ENCODE peak calls at places on chromosomes 7 and 10, in six cellular contexts. S is colonic mucosa, B is SK-N-SH, E is mesenchymal stem cell, P is kidney, R is PC-3. V is an unnamed sample.

GRCh38 chr10:120819366-120819765 is 31.8 kb upstream of the WDR11 start:
- DNase-seq in S (no peak), B (no peak), E (no peak), P (no peak), R (no peak), V (no peak)

GRCh38 chr10:625335-625699 is 64.2 kb downstream of the DIP2C start:
- DNase-seq in S (no peak), B (peak; percentile 77), E (peak; percentile 88), P (peak; percentile 88), R (no peak), V (peak; percentile 55)

GRCh38 chr10:48651293-48651692 is 33.4 kb upstream of the WDFY4 start:
- DNase-seq in S (no peak), B (no peak), E (no peak), P (no peak), R (no peak), V (no peak)

GRCh38 chr7:100679927-100680588 is 6.5 kb downstream of the GNB2 start:
- DNase-seq in S (no peak), B (peak; percentile 44), E (no peak), P (peak; percentile 54), R (no peak), V (no peak)

GRCh38 chr7:143497008-143497795 is 19.5 kb downstream of the TAS2R41 start:
- DNase-seq in S (no peak), B (no peak), E (no peak), P (no peak), R (no peak), V (no peak)

GRCh38 chr7:85426487-85426960 is 239.7 kb upstream of the SEMA3D start:
- DNase-seq in S (no peak), B (no peak), E (peak; percentile 75), P (no peak), R (no peak), V (no peak)

GRCh38 chr7:149181136-149181790 is 14.1 kb upstream of the ZNF282 start:
- DNase-seq in S (no peak), B (no peak), E (no peak), P (no peak), R (no peak), V (no peak)

GRCh38 chr7:112770051-112770450 is 20.1 kb downstream of the TMEM168 start:
- DNase-seq in S (no peak), B (no peak), E (no peak), P (no peak), R (peak; percentile 77), V (no peak)

GRCh38 chr10:127496045-127496444 is 53.1 kb upstream of the NPS start:
- DNase-seq in S (no peak), B (peak; percentile 29), E (no peak), P (no peak), R (no peak), V (no peak)

GRCh38 chr10:18229839-18230238 is 89.6 kb downstream of the CACNB2 start:
- DNase-seq in S (no peak), B (no peak), E (no peak), P (no peak), R (peak; percentile 54), V (no peak)

GRCh38 chr7:24865994-24866615 is 108.8 kb upstream of the GSDME start:
- DNase-seq in S (no peak), B (no peak), E (no peak), P (no peak), R (no peak), V (no peak)

GRCh38 chr10:34954142-34954541 is 136.0 kb downstream of the CUL2 start:
- DNase-seq in S (peak; percentile 92), B (no peak), E (no peak), P (peak; percentile 90), R (peak; percentile 100), V (peak; percentile 59)

GRCh38 chr7:17769918-17770317 is 170.4 kb downstream of the SNX13 start:
- DNase-seq in S (peak; percentile 70), B (peak; percentile 48), E (peak; percentile 74), P (no peak), R (peak; percentile 79), V (peak; percentile 89)

GRCh38 chr10:69215405-69216176 is 4.5 kb upstream of the HKDC1 start:
- DNase-seq in S (no peak), B (no peak), E (no peak), P (no peak), R (no peak), V (no peak)

GRCh38 chr7:67618569-67619543 is 622.2 kb downstream of the TYW1 start:
- DNase-seq in S (no peak), B (peak; percentile 79), E (no peak), P (no peak), R (no peak), V (peak; percentile 82)

GRCh38 chr7:26233902-26234511 is 32.5 kb downstream of the CBX3 start:
- DNase-seq in S (no peak), B (no peak), E (no peak), P (no peak), R (no peak), V (no peak)

GRCh38 chr7:112173214-112173905 is 32.8 kb downstream of the DOCK4 start:
- DNase-seq in S (no peak), B (no peak), E (no peak), P (no peak), R (no peak), V (no peak)

GRCh38 chr10:10910634-10911033 is 107.0 kb upstream of the CELF2 start:
- DNase-seq in S (no peak), B (no peak), E (peak; percentile 7), P (no peak), R (no peak), V (no peak)

GRCh38 chr10:108421256-108421655 is 1256.8 kb upstream of the SORCS1 start:
- DNase-seq in S (no peak), B (peak; percentile 3), E (no peak), P (no peak), R (no peak), V (no peak)

GRCh38 chr7:48665361-48666135 is 258.8 kb upstream of the CDC14C start:
- DNase-seq in S (no peak), B (no peak), E (no peak), P (no peak), R (no peak), V (no peak)

GRCh38 chr7:48660482-48660881 is 263.9 kb upstream of the CDC14C start:
- DNase-seq in S (no peak), B (no peak), E (no peak), P (no peak), R (no peak), V (no peak)

GRCh38 chr7:48667434-48667833 is 256.9 kb upstream of the CDC14C start:
- DNase-seq in S (no peak), B (no peak), E (no peak), P (no peak), R (no peak), V (no peak)

GRCh38 chr7:48664241-48664640 is 260.1 kb upstream of the CDC14C start:
- DNase-seq in S (no peak), B (no peak), E (no peak), P (no peak), R (no peak), V (no peak)
- H3K4me3 ChIP-seq in S (no peak overlapping the region), B (no peak overlapping the region), E (no peak overlapping the region), P (no peak overlapping the region), R (no peak overlapping the region), V (no peak overlapping the region)

GRCh38 chr10:33883881-33884280 is 549.4 kb upstream of the NRP1 start:
- DNase-seq in S (no peak), B (no peak), E (no peak), P (no peak), R (no peak), V (no peak)
- H3K9ac ChIP-seq in S (no peak overlapping the region), B (no peak overlapping the region), E (no peak overlapping the region), P (no peak overlapping the region), R (no peak overlapping the region), V (no peak overlapping the region)

GRCh38 chr10:27743736-27744477 is 1.7 kb downstream of the MKX start:
- DNase-seq in S (peak; percentile 27), B (peak; percentile 24), E (peak; percentile 33), P (no peak), R (peak; percentile 18), V (peak; percentile 79)

GRCh38 chr10:27744478-27745379 is 890 bp downstream of the MKX start:
- DNase-seq in S (no peak), B (peak; percentile 21), E (peak; percentile 27), P (peak; percentile 66), R (peak; percentile 29), V (no peak)

GRCh38 chr10:27745719-27746363 is at the start of gene MKX:
- DNase-seq in S (peak; percentile 58), B (peak; percentile 31), E (peak; percentile 24), P (peak; percentile 80), R (peak; percentile 20), V (peak; percentile 94)

GRCh38 chr10:27746364-27747095 is 911 bp upstream of the MKX start:
- DNase-seq in S (no peak), B (no peak), E (peak; percentile 15), P (no peak), R (no peak), V (peak; percentile 63)

DNA sequence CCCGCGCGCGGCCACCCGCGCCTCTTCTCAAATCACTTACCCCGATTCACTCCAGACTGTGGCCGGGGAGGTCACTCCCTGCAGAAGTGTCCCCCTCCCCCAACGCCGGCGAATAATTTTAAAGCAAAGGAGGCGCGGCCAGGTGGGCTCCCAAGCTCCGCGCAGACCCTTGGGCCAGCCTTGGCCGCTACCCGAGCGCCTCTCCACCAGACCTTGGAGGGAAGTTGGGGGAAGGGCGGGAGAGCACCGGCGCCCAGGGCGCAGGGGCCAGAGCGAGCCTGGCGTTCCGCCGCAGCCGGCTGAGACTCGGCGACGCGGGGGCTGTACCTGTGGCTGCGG is 270 bp downstream of the MKX start:
- DNase-seq in S (no peak), B (peak; percentile 14), E (no peak), P (no peak), R (no peak), V (peak; percentile 87)
- H3K4me3 ChIP-seq in S (peak overlapping the region; percentile 47), B (no peak overlapping the region), E (peak overlapping the region; percentile 82), P (no peak overlapping the region), R (peak overlapping the region; percentile 86), V (peak overlapping the region; percentile 79)

GRCh38 chr7:6588566-6588965 is 1.3 kb upstream of the INTS15 start:
- DNase-seq in S (no peak), B (no peak), E (no peak), P (no peak), R (no peak), V (no peak)
- H3K9ac ChIP-seq in S (no peak overlapping the region), B (no peak overlapping the region), E (no peak overlapping the region), P (no peak overlapping the region), R (no peak overlapping the region), V (no peak overlapping the region)